ENCODE peak calls at places on chromosomes 3 and 15, in four cellular contexts. P, C, Q and N are unnamed samples.
A peak's percentile ranks its signal among the peaks of the same experiment; 100 is the strongest.

GRCh38 chr3:152499796-152500385 is 231.2 kb downstream of the MBNL1 start:
- DNase-seq in P (no peak), C (no peak), Q (no peak), N (no peak)

GRCh38 chr3:69698728-69699127 is 40.5 kb upstream of the MITF start:
- DNase-seq in P (no peak), C (no peak), Q (no peak), N (no peak)

GRCh38 chr3:141083831-141084624 is 32.9 kb downstream of the SPSB4 start:
- DNase-seq in P (peak; percentile 7), C (peak; percentile 58), Q (no peak), N (no peak)

GRCh38 chr3:129648331-129648730 is 41.9 kb upstream of the PLXND1 start:
- DNase-seq in P (no peak), C (no peak), Q (no peak), N (no peak)

GRCh38 chr3:28699283-28699682 is 350.7 kb upstream of the AZI2 start:
- DNase-seq in P (no peak), C (no peak), Q (no peak), N (no peak)

GRCh38 chr15:94532226-94532625 is 300.9 kb downstream of the MCTP2 start:
- DNase-seq in P (no peak), C (no peak), Q (no peak), N (no peak)

GRCh38 chr15:52496776-52497470 is 31.8 kb downstream of the MYO5A start:
- DNase-seq in P (peak; percentile 46), C (no peak), Q (no peak), N (peak; percentile 39)

GRCh38 chr3:102129774-102130608 is 280.7 kb downstream of the NFKBIZ start:
- DNase-seq in P (peak; percentile 81), C (no peak), Q (peak; percentile 39), N (peak; percentile 80)

GRCh38 chr3:155387571-155387970 is 94.1 kb upstream of the STRIT1 start:
- DNase-seq in P (no peak), C (no peak), Q (no peak), N (no peak)

GRCh38 chr15:69760890-69761568 is 308.4 kb downstream of the RPLP1 start:
- DNase-seq in P (peak; percentile 97), C (peak; percentile 83), Q (peak; percentile 95), N (peak; percentile 95)

GRCh38 chr15:61750271-61751084 is 309.8 kb downstream of the VPS13C start:
- DNase-seq in P (no peak), C (no peak), Q (no peak), N (no peak)

GRCh38 chr3:124887177-124887995 is at the start of gene ITGB5:
- DNase-seq in P (peak; percentile 67), C (peak; percentile 86), Q (no peak), N (no peak)

GRCh38 chr3:28949580-28949979 is 331.3 kb upstream of the RBMS3 start:
- DNase-seq in P (no peak), C (no peak), Q (no peak), N (no peak)

GRCh38 chr15:78131295-78132021 is at the start of gene CIB2:
- DNase-seq in P (peak; percentile 42), C (peak; percentile 95), Q (no peak), N (no peak)

GRCh38 chr3:160400048-160400630 is 689 bp downstream of the SMC4 start:
- DNase-seq in P (peak; percentile 68), C (peak; percentile 93), Q (no peak), N (no peak)

GRCh38 chr3:46900007-46900292 is 22.4 kb downstream of the PTH1R start:
- DNase-seq in P (no peak), C (peak; percentile 64), Q (no peak), N (no peak)

GRCh38 chr15:85925649-85926237 is 131.0 kb upstream of the KLHL25 start:
- DNase-seq in P (no peak), C (no peak), Q (no peak), N (no peak)

GRCh38 chr3:42369304-42369703 is 41.1 kb downstream of the LYZL4 start:
- DNase-seq in P (no peak), C (no peak), Q (no peak), N (no peak)

GRCh38 chr15:80852676-80853075 is 73.5 kb downstream of the CEMIP start:
- DNase-seq in P (no peak), C (no peak), Q (no peak), N (no peak)

GRCh38 chr3:169886671-169887070 is 16.9 kb upstream of the LRRC31 start:
- DNase-seq in P (peak; percentile 69), C (no peak), Q (peak; percentile 24), N (peak; percentile 47)

GRCh38 chr3:39208463-39209055 is 16.2 kb upstream of the XIRP1 start:
- DNase-seq in P (peak; percentile 57), C (no peak), Q (peak; percentile 24), N (peak; percentile 4)

GRCh38 chr3:177330771-177331170 is 133.5 kb upstream of the TBL1XR1 start:
- DNase-seq in P (no peak), C (no peak), Q (no peak), N (no peak)

GRCh38 chr15:64667736-64668161 is 107.6 kb downstream of the RBPMS2 start:
- DNase-seq in P (no peak), C (no peak), Q (no peak), N (peak; percentile 10)

GRCh38 chr3:173913985-173914421 is 516.5 kb downstream of the NLGN1 start:
- DNase-seq in P (no peak), C (no peak), Q (no peak), N (no peak)

GRCh38 chr3:154018100-154018696 is 103.0 kb upstream of the ARHGEF26 start:
- DNase-seq in P (peak; percentile 23), C (peak; percentile 49), Q (no peak), N (no peak)

GRCh38 chr3:67655364-67656121 is 1.1 kb upstream of the SUCLG2 start:
- DNase-seq in P (no peak), C (peak; percentile 88), Q (no peak), N (no peak)

GRCh38 chr3:138945646-138946553 is 1.0 kb downstream of the FOXL2 start:
- DNase-seq in P (no peak), C (peak; percentile 75), Q (no peak), N (no peak)

GRCh38 chr3:138948371-138949001 is 1.5 kb downstream of the FOXL2NB start:
- DNase-seq in P (no peak), C (no peak), Q (no peak), N (no peak)

GRCh38 chr3:138946554-138947302 is at the start of the genes FOXL2 and FOXL2NB:
- DNase-seq in P (peak; percentile 42), C (peak; percentile 81), Q (no peak), N (no peak)

GRCh38 chr3:138949002-138949418 is 2.0 kb downstream of the FOXL2NB start:
- DNase-seq in P (no peak), C (no peak), Q (no peak), N (no peak)

GRCh38 chr3:138947303-138948121 is 495 bp downstream of the FOXL2NB start:
- DNase-seq in P (no peak), C (peak; percentile 38), Q (no peak), N (no peak)
- H3K4me3 ChIP-seq in P (no peak overlapping the region), C (peak overlapping the region; percentile 41), Q (peak overlapping the region; percentile 46), N (peak overlapping the region; percentile 37)

GRCh38 chr3:187963677-187964385 is 190.1 kb upstream of the LPP start:
- DNase-seq in P (no peak), C (no peak), Q (no peak), N (no peak)

GRCh38 chr3:187966141-187966540 is 187.8 kb upstream of the LPP start:
- DNase-seq in P (no peak), C (no peak), Q (no peak), N (no peak)

GRCh38 chr3:187963003-187963676 is 190.8 kb upstream of the LPP start:
- DNase-seq in P (no peak), C (no peak), Q (no peak), N (no peak)

GRCh38 chr3:187966636-187967035 is 187.3 kb upstream of the LPP start:
- DNase-seq in P (no peak), C (no peak), Q (no peak), N (no peak)

DNA sequence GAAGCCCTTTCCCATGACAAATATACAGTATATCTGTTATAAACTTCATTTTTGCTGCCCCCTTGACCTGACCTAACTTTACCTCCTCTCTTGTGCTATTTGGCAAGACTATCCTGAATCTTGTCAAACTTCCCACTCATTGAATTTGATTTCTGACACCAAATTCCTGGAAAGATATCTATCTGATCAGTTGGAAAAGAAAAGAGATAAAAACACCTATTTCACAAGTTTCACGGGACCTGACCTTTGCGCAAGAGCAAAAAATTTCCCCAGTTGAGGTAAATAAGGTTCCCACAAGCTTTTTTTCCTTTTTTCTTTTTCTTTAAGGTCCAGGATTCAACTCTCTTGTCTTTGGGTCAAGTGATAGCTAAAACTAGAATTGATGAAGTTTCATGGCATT is 189.2 kb upstream of the LPP start:
- DNase-seq in P (no peak), C (no peak), Q (no peak), N (no peak)
- H3K4me3 ChIP-seq in P (no peak overlapping the region), C (no peak overlapping the region), Q (no peak overlapping the region), N (no peak overlapping the region)

DNA sequence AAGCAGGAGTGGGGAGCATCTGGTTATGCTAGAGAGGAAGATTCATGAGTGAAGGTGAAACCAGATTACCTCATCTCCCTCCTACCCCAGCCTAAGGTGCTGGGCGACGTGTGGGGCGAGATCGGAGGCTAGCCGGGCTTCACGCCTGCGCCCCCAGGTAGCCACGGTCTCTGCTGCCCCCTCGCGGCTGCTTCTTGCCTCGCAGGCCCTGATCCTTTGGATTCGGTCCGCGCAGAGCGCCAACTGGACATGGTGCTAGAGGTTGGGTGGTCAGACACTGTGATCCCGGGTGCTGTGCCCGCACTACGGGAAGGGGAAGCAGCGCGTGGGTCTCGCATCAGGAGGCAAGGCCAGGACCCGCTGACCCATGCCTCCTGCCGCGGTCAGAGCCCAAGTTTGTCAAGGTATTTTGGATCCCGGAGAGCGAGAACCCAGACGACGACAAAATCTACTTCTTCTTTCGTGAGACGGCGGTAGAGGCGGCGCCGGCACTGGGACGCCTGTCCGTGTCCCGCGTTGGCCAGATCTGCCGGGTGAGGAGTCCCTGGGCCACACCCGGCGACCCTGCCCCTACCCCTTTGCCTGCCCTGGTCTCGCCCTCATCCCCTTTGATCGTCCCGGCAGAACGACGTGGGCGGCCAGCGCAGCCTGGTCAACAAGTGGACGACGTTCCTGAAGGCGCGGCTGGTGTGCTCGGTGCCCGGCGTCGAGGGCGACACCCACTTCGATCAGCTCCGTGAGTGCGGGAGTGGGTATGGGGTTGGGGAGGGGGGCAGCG is 4.2 kb downstream of the SEMA3B start:
- DNase-seq in P (peak; percentile 66), C (peak; percentile 97), Q (no peak), N (no peak)
- H3K4me3 ChIP-seq in P (no peak overlapping the region), C (peak overlapping the region; percentile 12), Q (no peak overlapping the region), N (peak overlapping the region; percentile 32)

GRCh38 chr3:184604039-184604955 is 42.7 kb downstream of the EPHB3 start:
- DNase-seq in P (no peak), C (no peak), Q (no peak), N (no peak)
- H3K4me3 ChIP-seq in P (no peak overlapping the region), C (peak overlapping the region; percentile 33), Q (peak overlapping the region; percentile 15), N (peak overlapping the region; percentile 14)